ENCODE peak calls at places on chromosomes 7 and 10, in four cellular contexts. J is K562, P is HepG2, C is GM12878. N is an unnamed sample.

GRCh38 chr7:107014381-107015023 is 30.0 kb upstream of the PRKAR2B start:
- DNase-seq in P (no peak), J (no peak), C (no peak), N (no peak)

GRCh38 chr10:62735464-62736188 is 68.9 kb upstream of the ADO start:
- DNase-seq in P (no peak), C (peak), J (peak), N (no peak)

GRCh38 chr7:17022915-17023314 is 141.1 kb upstream of the AGR3 start:
- DNase-seq in C (no peak), J (no peak), P (no peak), N (no peak)

GRCh38 chr7:155738104-155738503 is 74.2 kb downstream of the SHH start:
- DNase-seq in C (no peak), J (no peak), P (no peak), N (no peak)

GRCh38 chr10:3754727-3755439 is 30.1 kb downstream of the KLF6 start:
- DNase-seq in C (no peak), J (peak), P (peak), N (no peak)

GRCh38 chr10:4646546-4646945 is 179.5 kb upstream of the AKR1E2 start:
- DNase-seq in C (no peak), J (no peak), P (no peak), N (no peak)

GRCh38 chr7:94375713-94376112 is 19.0 kb upstream of the COL1A2 start:
- DNase-seq in J (no peak), P (no peak), C (no peak), N (no peak)

GRCh38 chr7:18574235-18574540 is 78.6 kb downstream of the HDAC9 start:
- DNase-seq in C (no peak), P (no peak), J (no peak), N (no peak)

GRCh38 chr7:130970696-130971095 is 236.7 kb upstream of the KLF14 start:
- DNase-seq in J (no peak), C (no peak), P (no peak), N (no peak)

GRCh38 chr7:143931739-143932138 is 3.3 kb upstream of the OR2F2 start:
- DNase-seq in J (no peak), P (no peak), C (no peak), N (no peak)

GRCh38 chr7:80463272-80463920 is 48.5 kb downstream of the GNAT3 start:
- DNase-seq in P (no peak), C (no peak), J (no peak), N (no peak)

GRCh38 chr7:103576616-103577015 is 130.6 kb upstream of the SLC26A5 start:
- DNase-seq in J (no peak), C (no peak), P (no peak), N (no peak)

GRCh38 chr7:36034020-36034419 is 119.0 kb upstream of the EEPD1 start:
- DNase-seq in C (no peak), J (no peak), P (no peak), N (no peak)

GRCh38 chr7:47576031-47576908 is 5.6 kb downstream of the TNS3 start:
- DNase-seq in J (no peak), C (no peak), P (peak), N (no peak)

GRCh38 chr7:27164381-27165088 is 802 bp downstream of the HOXA9 start:
- DNase-seq in J (no peak), C (no peak), P (no peak), N (no peak)

GRCh38 chr10:133091316-133091715 is 3.6 kb downstream of the ADGRA1 start:
- DNase-seq in C (no peak), P (no peak), J (no peak), N (no peak)

GRCh38 chr7:132458685-132459084 is 117.6 kb downstream of the PLXNA4 start:
- DNase-seq in C (no peak), P (no peak), J (no peak), N (no peak)

GRCh38 chr7:40234046-40234445 is 99.2 kb downstream of the SUGCT start:
- DNase-seq in C (no peak), J (no peak), P (no peak), N (no peak)

GRCh38 chr7:55386541-55386940 is 21.4 kb downstream of the LANCL2 start:
- DNase-seq in C (no peak), P (no peak), J (no peak), N (no peak)

GRCh38 chr7:55382251-55382650 is 17.1 kb downstream of the LANCL2 start:
- DNase-seq in P (no peak), C (no peak), J (no peak), N (no peak)

GRCh38 chr7:55377162-55377810 is 12.1 kb downstream of the LANCL2 start:
- DNase-seq in C (no peak), P (no peak), J (no peak), N (no peak)

GRCh38 chr7:55381187-55381586 is 16.1 kb downstream of the LANCL2 start:
- DNase-seq in C (no peak), J (no peak), P (no peak), N (no peak)

DNA sequence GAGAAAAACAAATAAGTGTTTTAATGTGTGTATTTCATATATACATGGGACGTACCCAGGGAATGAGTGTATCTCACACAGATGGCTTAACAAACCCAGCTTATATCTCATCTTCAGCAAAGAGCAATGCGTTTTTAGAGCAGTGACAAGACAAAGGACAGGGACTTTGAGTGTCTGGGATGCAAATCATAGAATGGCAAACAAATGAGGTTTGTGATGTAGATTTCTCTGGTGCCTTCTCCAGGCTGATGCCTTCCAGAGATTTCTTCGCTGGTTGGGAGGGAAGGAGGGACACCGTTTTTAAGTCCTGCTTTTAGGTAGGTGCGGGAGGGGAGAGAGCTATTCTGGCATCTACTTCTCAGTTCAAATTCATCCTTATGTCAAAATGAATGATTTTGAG is 16.6 kb downstream of the LANCL2 start:
- DNase-seq in J (no peak), C (no peak), P (no peak), N (no peak)
- TF ChIP-seq FOXK2 in J (no peak), C (no peak), P (no peak), N (no peak)

GRCh38 chr7:20647908-20648776 is 32.7 kb downstream of the ABCB5 start:
- DNase-seq in J (peak), C (no peak), P (peak), N (peak)
- TF ChIP-seq FOXK2 in J (no peak), C (no peak), P (no peak), N (no peak)

GRCh38 chr7:92767427-92767826 is 68.9 kb downstream of the CDK6 start:
- DNase-seq in P (no peak), C (no peak), J (no peak), N (no peak)

GRCh38 chr7:92768501-92769360 is 67.6 kb downstream of the CDK6 start:
- DNase-seq in P (no peak), J (no peak), C (peak), N (no peak)

GRCh38 chr7:92769844-92770243 is 66.5 kb downstream of the CDK6 start:
- DNase-seq in J (no peak), P (no peak), C (no peak), N (no peak)

GRCh38 chr7:92766461-92767003 is 69.8 kb downstream of the CDK6 start:
- DNase-seq in J (no peak), C (no peak), P (peak), N (no peak)

DNA sequence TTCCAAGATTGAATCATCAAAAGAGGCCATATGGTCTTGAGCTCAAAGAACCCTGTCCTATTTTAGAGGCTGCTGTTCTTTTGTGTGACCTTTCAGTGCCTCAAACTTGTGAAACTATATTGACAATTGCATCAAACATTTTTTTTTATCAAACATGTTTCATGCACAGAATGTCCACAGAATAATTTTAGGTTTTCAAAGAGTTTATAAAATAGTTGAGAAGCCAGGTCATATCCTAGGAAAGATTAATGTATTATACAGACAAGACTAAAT is 67.1 kb downstream of the CDK6 start:
- DNase-seq in C (no peak), P (no peak), J (no peak), N (no peak)
- TF ChIP-seq FOXK2 in C (no peak), P (no peak), J (no peak), N (no peak)

GRCh38 chr10:78516236-78516635 is 482.6 kb downstream of the RPS24 start:
- DNase-seq in C (no peak), P (no peak), J (no peak), N (no peak)
- TF ChIP-seq FOXK2 in C (no peak), P (no peak), J (no peak), N (no peak)

GRCh38 chr10:121668336-121669009 is 70.2 kb upstream of the FGFR2 start:
- DNase-seq in J (no peak), C (no peak), P (no peak), N (peak)
- TF ChIP-seq FOXK2 in J (no peak), C (no peak), P (no peak), N (no peak)

GRCh38 chr10:101495324-101495925 is 92.6 kb downstream of the POLL start:
- DNase-seq in P (peak), J (peak), C (no peak), N (peak)
- TF ChIP-seq FOXK2 in P (no peak), J (no peak), C (no peak), N (no peak)

GRCh38 chr10:83917519-83918506 is 221.5 kb upstream of the GHITM start:
- DNase-seq in C (peak), J (no peak), P (peak), N (peak)
- TF ChIP-seq FOXK2 in C (no peak), J (no peak), P (no peak), N (no peak)

GRCh38 chr7:116311816-116312471 is 101.6 kb downstream of the TES start:
- DNase-seq in P (no peak), J (no peak), C (no peak), N (no peak)
- TF ChIP-seq FOXK2 in P (no peak), J (no peak), C (no peak), N (no peak)

DNA sequence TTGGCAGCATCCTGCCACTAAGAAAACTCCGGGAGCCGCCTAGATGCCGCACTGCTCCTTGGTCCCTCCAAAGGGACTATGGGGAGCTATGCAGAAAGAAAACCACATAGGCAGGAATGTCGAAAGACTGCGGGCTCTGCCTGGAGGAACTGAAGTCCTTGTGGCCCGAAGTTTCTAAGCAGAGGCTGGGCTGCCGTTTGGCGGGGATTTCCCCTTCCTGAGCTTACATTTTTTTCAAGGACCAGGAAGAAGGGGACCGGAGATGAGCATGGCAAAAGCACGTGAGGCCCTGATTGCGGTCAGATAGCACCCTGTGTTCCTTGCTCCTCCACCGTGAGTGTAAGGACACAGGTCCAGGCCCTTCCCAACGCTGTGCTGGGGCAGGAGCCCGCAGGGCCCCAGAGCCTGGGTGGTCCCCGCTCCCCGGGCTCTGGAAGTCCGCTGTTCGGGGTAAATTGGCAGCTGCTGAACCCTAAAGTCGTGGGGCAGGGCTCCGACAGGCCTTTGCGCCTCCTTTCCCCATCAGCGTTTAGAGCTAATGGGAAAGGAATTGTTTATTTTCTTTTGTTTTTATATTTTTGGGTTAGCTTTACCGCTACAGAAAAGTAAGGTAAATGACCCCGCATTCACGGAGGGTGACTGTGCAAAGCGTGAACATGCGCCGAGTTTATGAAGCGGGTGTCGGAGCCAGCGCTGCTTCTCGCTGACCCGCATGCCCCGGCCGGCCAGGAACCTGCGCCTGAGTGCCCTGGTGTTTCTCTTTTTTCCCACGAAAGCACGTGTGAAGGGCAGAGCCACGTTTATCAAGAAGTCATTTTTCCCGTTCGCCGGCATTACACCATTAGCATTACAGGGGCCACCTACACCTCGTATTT is 356.5 kb upstream of the ZNF32 start:
- DNase-seq in C (no peak), P (no peak), J (no peak), N (no peak)
- TF ChIP-seq FOXK2 in C (no peak), P (no peak), J (no peak), N (no peak)

N was measured in HEK293T.